ENCODE peak calls at places on chromosomes 7 and 10, in five cellular contexts. X, N, T, Y and Z are unnamed samples. For H3K4me1, the result is how much of the 10 kb centered on the place peaks cover.

GRCh38 chr7:28613262-28613661 is 200.9 kb downstream of the CREB5 start:
- DNase-seq in T (peak), N (no peak), X (no peak), Y (no peak), Z (no peak)

GRCh38 chr10:21402606-21403083 is 122.8 kb downstream of the SKIDA1 start:
- DNase-seq in N (no peak), Y (no peak), X (no peak), T (peak), Z (no peak)

GRCh38 chr10:110510086-110510485 is 12.4 kb downstream of the DUSP5 start:
- DNase-seq in N (no peak), T (no peak), X (no peak), Y (no peak), Z (no peak)

GRCh38 chr7:150378115-150378852 is 846 bp upstream of the ZNF775 start:
- DNase-seq in T (peak), N (peak), X (no peak), Y (peak), Z (peak)

GRCh38 chr7:101125989-101126650 is 784 bp upstream of the SERPINE1 start:
- DNase-seq in T (no peak), N (no peak), X (no peak), Y (peak), Z (peak)

GRCh38 chr10:21926358-21926890 is 77.1 kb downstream of the DNAJC1 start:
- DNase-seq in T (peak), N (no peak), X (no peak), Y (peak), Z (no peak)

GRCh38 chr7:35624299-35625186 is 70.4 kb downstream of the HERPUD2 start:
- DNase-seq in X (no peak), N (no peak), Y (peak), T (peak), Z (no peak)

GRCh38 chr10:73931767-73932624 is 21.1 kb downstream of the PLAU start:
- DNase-seq in Y (peak), N (no peak), X (no peak), T (peak), Z (no peak)

GRCh38 chr10:104657458-104657857 is 16.4 kb downstream of the SORCS3 start:
- DNase-seq in N (no peak), X (no peak), T (no peak), Y (no peak), Z (no peak)

GRCh38 chr10:68997216-68997615 is 8.6 kb downstream of the KIFBP start:
- DNase-seq in N (no peak), T (no peak), Y (no peak), X (no peak), Z (no peak)

GRCh38 chr10:44180321-44181154 is 204.4 kb downstream of the CXCL12 start:
- DNase-seq in T (peak), X (no peak), Y (no peak), N (no peak), Z (no peak)

GRCh38 chr10:15460661-15461060 is 89.6 kb upstream of the FAM171A1 start:
- DNase-seq in T (no peak), Y (no peak), X (no peak), N (no peak), Z (no peak)

GRCh38 chr7:157140118-157140905 is 1.6 kb downstream of the UBE3C start:
- DNase-seq in X (no peak), N (no peak), Y (no peak), T (no peak), Z (peak)

GRCh38 chr7:157139142-157140117 is 704 bp downstream of the UBE3C start:
- DNase-seq in T (peak), X (no peak), N (no peak), Y (peak), Z (peak)

GRCh38 chr7:46206474-46207060 is 285.5 kb upstream of the IGFBP3 start:
- DNase-seq in X (no peak), Y (no peak), T (no peak), N (no peak), Z (no peak)

GRCh38 chr7:90804370-90804769 is 208.2 kb downstream of the CDK14 start:
- DNase-seq in Y (no peak), T (no peak), N (no peak), X (no peak), Z (no peak)

GRCh38 chr7:110801502-110801901 is 289.4 kb upstream of the LRRN3 start:
- DNase-seq in X (no peak), N (no peak), T (no peak), Y (no peak), Z (no peak)

GRCh38 chr10:47246409-47247189 is 53.4 kb upstream of the GDF10 start:
- DNase-seq in X (no peak), Y (no peak), T (no peak), N (no peak), Z (peak)

GRCh38 chr7:6675807-6676405 is 30.8 kb downstream of the ZNF12 start:
- DNase-seq in N (no peak), Y (no peak), X (no peak), T (no peak), Z (no peak)

GRCh38 chr10:103659674-103660363 is 166.3 kb downstream of the NEURL1 start:
- DNase-seq in N (no peak), X (no peak), T (no peak), Y (no peak), Z (peak)

GRCh38 chr10:52639652-52640051 is 132.9 kb downstream of the MBL2 start:
- DNase-seq in N (no peak), Y (no peak), T (peak), X (no peak), Z (no peak)

GRCh38 chr7:43834463-43835251 is 34.7 kb downstream of the MRPS24 start:
- DNase-seq in N (no peak), T (peak), X (no peak), Y (peak), Z (no peak)

GRCh38 chr10:37760817-37761216 is 96.6 kb downstream of the ZNF248 start:
- DNase-seq in X (no peak), N (no peak), T (peak), Y (no peak), Z (no peak)

GRCh38 chr7:6256709-6257535 is 15.5 kb downstream of the CYTH3 start:
- DNase-seq in T (no peak), X (no peak), N (no peak), Y (no peak), Z (peak)

GRCh38 chr10:42948040-42948439 is 128.8 kb upstream of the RET start:
- DNase-seq in Y (no peak), T (no peak), N (no peak), X (no peak), Z (no peak)

GRCh38 chr7:48781783-48782182 is 142.6 kb upstream of the CDC14C start:
- DNase-seq in X (no peak), T (peak), N (no peak), Y (no peak), Z (no peak)

GRCh38 chr7:7176421-7177043 is 5.8 kb upstream of the C1GALT1 start:
- DNase-seq in T (peak), N (no peak), Y (peak), X (no peak), Z (no peak)

GRCh38 chr10:132461683-132462231 is 64.8 kb downstream of the PWWP2B start:
- DNase-seq in X (no peak), T (peak), Y (no peak), N (no peak), Z (no peak)

GRCh38 chr10:1414893-1415292 is 322.4 kb downstream of the ADARB2 start:
- DNase-seq in T (no peak), Y (no peak), X (no peak), N (no peak), Z (no peak)

GRCh38 chr10:88113657-88114272 is 250.3 kb downstream of the PTEN start:
- DNase-seq in T (no peak), Y (no peak), N (no peak), X (no peak), Z (no peak)

GRCh38 chr10:11168423-11169100 is 150.9 kb downstream of the CELF2 start:
- DNase-seq in T (no peak), Y (no peak), N (no peak), X (no peak), Z (no peak)

GRCh38 chr10:583433-583832 is 106.0 kb downstream of the DIP2C start:
- DNase-seq in X (no peak), T (no peak), N (peak), Y (no peak), Z (no peak)

GRCh38 chr7:74483402-74484336 is 30.0 kb downstream of the GTF2IRD1 start:
- DNase-seq in T (peak), N (no peak), X (no peak), Y (peak), Z (no peak)

GRCh38 chr10:26217396-26218105 is 977 bp downstream of the GAD2 start:
- DNase-seq in X (no peak), Y (no peak), N (no peak), T (no peak), Z (no peak)

GRCh38 chr10:118581340-118581739 is 14.1 kb downstream of the PRLHR start:
- DNase-seq in N (no peak), T (no peak), X (no peak), Y (no peak), Z (no peak)

GRCh38 chr10:71697938-71698709 is 21.5 kb downstream of the C10orf105 start:
- DNase-seq in X (no peak), Y (no peak), T (peak), N (no peak), Z (no peak)

GRCh38 chr10:97542169-97543024 is 30.2 kb upstream of the ANKRD2 start:
- DNase-seq in X (peak), N (peak), Y (peak), T (peak), Z (peak)
- H3K4me1 ChIP-seq in X (half or more), N (under half), Y (half or more), T (under half), Z (half or more)

GRCh38 chr10:60427709-60428386 is 38.2 kb upstream of the ANK3 start:
- DNase-seq in Y (no peak), T (no peak), X (no peak), N (no peak), Z (no peak)

GRCh38 chr10:60430017-60430416 is 40.3 kb upstream of the ANK3 start:
- DNase-seq in N (no peak), Y (no peak), T (peak), X (no peak), Z (no peak)

GRCh38 chr10:60428387-60428737 is 38.7 kb upstream of the ANK3 start:
- DNase-seq in Y (no peak), T (no peak), N (no peak), X (no peak), Z (no peak)

GRCh38 chr10:60430836-60431597 is 41.3 kb upstream of the ANK3 start:
- DNase-seq in X (no peak), T (peak), Y (no peak), N (no peak), Z (no peak)

GRCh38 chr10:60429084-60429849 is 39.6 kb upstream of the ANK3 start:
- DNase-seq in Y (no peak), X (no peak), N (no peak), T (no peak), Z (no peak)
- H3K4me1 ChIP-seq in Y (half or more), X (half or more), N (under half), T (half or more), Z (under half)

DNA sequence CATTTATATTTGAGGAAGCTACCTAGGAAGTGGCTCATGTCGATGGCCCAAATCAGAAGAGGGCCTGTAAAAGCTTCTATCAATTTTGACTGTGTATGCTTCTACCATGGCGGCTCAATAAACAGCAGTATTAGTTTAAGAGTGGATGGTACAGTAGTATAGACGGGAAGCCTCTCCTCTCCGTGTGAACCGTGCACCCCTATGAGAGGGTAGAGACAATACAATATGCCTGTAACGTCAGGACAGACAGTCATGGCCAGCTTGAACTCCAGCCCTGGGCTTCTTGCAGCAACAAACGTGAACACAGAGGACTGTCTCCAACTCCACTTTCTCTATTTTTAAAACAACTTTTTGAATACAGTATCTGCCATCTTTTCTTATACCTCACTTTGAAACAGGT is 7.7 kb downstream of the IKZF1 start:
- DNase-seq in T (no peak), X (no peak), Y (no peak), N (no peak), Z (no peak)
- H3K4me1 ChIP-seq in T (under half), X (under half), Y (under half), N (under half), Z (under half)

DNA sequence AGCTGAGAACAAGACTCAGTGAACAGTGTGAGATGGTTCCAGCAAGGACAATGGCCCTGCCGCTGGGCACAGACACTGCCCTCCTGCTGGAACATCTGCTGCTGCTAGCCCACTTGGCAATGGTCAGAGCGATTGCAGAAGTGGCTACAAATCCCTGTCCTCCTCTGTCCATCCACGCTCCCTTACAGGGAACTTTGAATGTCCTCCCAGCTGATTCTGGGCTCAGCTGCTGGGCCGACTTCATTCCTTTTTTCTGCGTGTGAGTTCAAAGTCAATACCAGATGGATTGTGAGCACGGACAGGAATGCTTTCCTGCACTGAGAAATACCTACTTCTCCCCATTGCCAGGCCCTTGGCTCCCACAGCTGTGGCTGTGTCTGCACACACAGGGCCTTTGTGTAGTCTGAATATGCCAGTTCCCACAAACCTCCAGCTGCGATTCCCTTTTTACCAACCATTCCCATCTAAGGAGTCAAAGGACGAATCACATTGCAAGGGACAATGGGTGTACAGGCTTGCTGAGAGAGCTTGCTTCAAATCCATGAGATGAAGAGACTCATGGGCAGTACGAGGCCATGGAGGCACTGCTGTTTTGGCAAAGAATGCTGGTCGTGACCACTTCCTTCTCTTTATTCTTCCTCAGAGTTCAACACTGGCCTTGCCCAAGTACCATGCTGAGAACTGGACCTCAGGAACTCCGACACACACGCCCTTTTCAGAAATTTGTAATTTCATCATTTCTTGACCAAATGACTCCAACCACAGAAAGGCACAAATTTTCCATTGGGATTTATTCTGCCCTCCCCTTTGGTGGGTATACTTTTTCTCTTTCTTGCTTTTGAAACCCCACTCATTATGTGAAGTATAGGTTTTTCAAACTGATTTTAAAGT is 44.2 kb downstream of the BPGM start:
- DNase-seq in T (no peak), X (no peak), N (no peak), Y (no peak), Z (no peak)
- H3K4me1 ChIP-seq in T (under half), X (half or more), N (under half), Y (under half), Z (under half)

GRCh38 chr10:122280977-122281376 is 9.9 kb downstream of the BTBD16 start:
- DNase-seq in T (no peak), X (no peak), Y (no peak), N (no peak), Z (no peak)
- H3K4me1 ChIP-seq in T (under half), X (under half), Y (under half), N (under half), Z (under half)

GRCh38 chr10:79149662-79150443 is 81.1 kb downstream of the ZMIZ1 start:
- DNase-seq in X (no peak), N (peak), Y (peak), T (peak), Z (peak)

GRCh38 chr10:79147796-79148451 is 79.2 kb downstream of the ZMIZ1 start:
- DNase-seq in Y (no peak), T (no peak), N (no peak), X (no peak), Z (no peak)

GRCh38 chr10:79148452-79149344 is 79.9 kb downstream of the ZMIZ1 start:
- DNase-seq in X (no peak), Y (peak), T (peak), N (no peak), Z (peak)

GRCh38 chr10:79150444-79150754 is 81.6 kb downstream of the ZMIZ1 start:
- DNase-seq in N (no peak), Y (no peak), X (no peak), T (no peak), Z (no peak)

GRCh38 chr10:79149345-79149661 is 80.5 kb downstream of the ZMIZ1 start:
- DNase-seq in Y (no peak), X (no peak), N (no peak), T (no peak), Z (no peak)
- H3K4me1 ChIP-seq in Y (half or more), X (half or more), N (half or more), T (half or more), Z (under half)

GRCh38 chr7:158805414-158805813 is 23.9 kb downstream of the ESYT2 start:
- DNase-seq in N (no peak), Y (no peak), X (no peak), T (no peak), Z (no peak)
- H3K4me1 ChIP-seq in N (under half), Y (under half), X (under half), T (under half), Z (under half)